ENCODE peak calls at places on chromosome 3, in six cellular contexts. One of them, this sample, is unnamed.

GRCh38 chr3:155391583-155391982 is 98.1 kb upstream of the STRIT1 start:
- DNase-seq in CD4-positive, CD25-positive, alpha-beta regulatory T cell: no peak
- DNase-seq in mammary epithelial cell: peak; percentile 75
- DNase-seq in breast epithelium: peak; percentile 62
- DNase-seq in stomach: no peak
- DNase-seq in cardiac muscle cell: no peak
- DNase-seq in this sample: no peak

GRCh38 chr3:171804618-171805389 is 5.5 kb downstream of the PLD1 start:
- DNase-seq in breast epithelium: no peak
- DNase-seq in mammary epithelial cell: no peak
- DNase-seq in CD4-positive, CD25-positive, alpha-beta regulatory T cell: no peak
- DNase-seq in stomach: no peak
- DNase-seq in cardiac muscle cell: no peak
- DNase-seq in this sample: peak; percentile 37

GRCh38 chr3:40437893-40438292 is 19.2 kb upstream of the RPL14 start:
- DNase-seq in CD4-positive, CD25-positive, alpha-beta regulatory T cell: no peak
- DNase-seq in breast epithelium: no peak
- DNase-seq in stomach: no peak
- DNase-seq in mammary epithelial cell: no peak
- DNase-seq in cardiac muscle cell: peak; percentile 28
- DNase-seq in this sample: no peak

GRCh38 chr3:39383190-39383912 is at the start of gene SLC25A38:
- DNase-seq in CD4-positive, CD25-positive, alpha-beta regulatory T cell: peak; percentile 84
- DNase-seq in cardiac muscle cell: peak; percentile 90
- DNase-seq in stomach: peak; percentile 80
- DNase-seq in mammary epithelial cell: peak; percentile 83
- DNase-seq in breast epithelium: peak; percentile 54
- DNase-seq in this sample: peak; percentile 88

GRCh38 chr3:157160652-157161480 is 919 bp upstream of the CCNL1 start:
- DNase-seq in CD4-positive, CD25-positive, alpha-beta regulatory T cell: no peak
- DNase-seq in stomach: peak; percentile 89
- DNase-seq in breast epithelium: peak; percentile 81
- DNase-seq in cardiac muscle cell: peak; percentile 78
- DNase-seq in mammary epithelial cell: peak; percentile 97
- DNase-seq in this sample: peak; percentile 96

GRCh38 chr3:184815046-184815930 is 3.3 kb downstream of the VPS8 start:
- DNase-seq in stomach: no peak
- DNase-seq in mammary epithelial cell: peak; percentile 20
- DNase-seq in breast epithelium: no peak
- DNase-seq in CD4-positive, CD25-positive, alpha-beta regulatory T cell: no peak
- DNase-seq in cardiac muscle cell: no peak
- DNase-seq in this sample: no peak

GRCh38 chr3:134373942-134374790 is at the start of gene AMOTL2:
- DNase-seq in stomach: peak; percentile 89
- DNase-seq in breast epithelium: peak; percentile 92
- DNase-seq in mammary epithelial cell: peak; percentile 94
- DNase-seq in CD4-positive, CD25-positive, alpha-beta regulatory T cell: no peak
- DNase-seq in cardiac muscle cell: peak; percentile 96
- DNase-seq in this sample: peak; percentile 77

GRCh38 chr3:76024640-76025039 is 239.3 kb upstream of the ZNF717 start:
- DNase-seq in CD4-positive, CD25-positive, alpha-beta regulatory T cell: no peak
- DNase-seq in cardiac muscle cell: peak; percentile 29
- DNase-seq in stomach: no peak
- DNase-seq in breast epithelium: no peak
- DNase-seq in mammary epithelial cell: peak; percentile 29
- DNase-seq in this sample: no peak

GRCh38 chr3:57959407-57960173 is 48.6 kb upstream of the FLNB start:
- DNase-seq in stomach: no peak
- DNase-seq in breast epithelium: no peak
- DNase-seq in CD4-positive, CD25-positive, alpha-beta regulatory T cell: no peak
- DNase-seq in mammary epithelial cell: peak; percentile 74
- DNase-seq in cardiac muscle cell: no peak
- DNase-seq in this sample: no peak

GRCh38 chr3:30256474-30256873 is 349.9 kb upstream of the TGFBR2 start:
- DNase-seq in CD4-positive, CD25-positive, alpha-beta regulatory T cell: no peak
- DNase-seq in breast epithelium: no peak
- DNase-seq in stomach: no peak
- DNase-seq in cardiac muscle cell: peak; percentile 31
- DNase-seq in mammary epithelial cell: no peak
- DNase-seq in this sample: no peak

GRCh38 chr3:131075632-131076328 is 49.1 kb downstream of the NEK11 start:
- DNase-seq in mammary epithelial cell: no peak
- DNase-seq in stomach: no peak
- DNase-seq in cardiac muscle cell: no peak
- DNase-seq in breast epithelium: no peak
- DNase-seq in CD4-positive, CD25-positive, alpha-beta regulatory T cell: no peak
- DNase-seq in this sample: no peak

GRCh38 chr3:153290278-153291015 is 128.4 kb downstream of the RAP2B start:
- DNase-seq in mammary epithelial cell: peak; percentile 29
- DNase-seq in CD4-positive, CD25-positive, alpha-beta regulatory T cell: peak; percentile 33
- DNase-seq in stomach: no peak
- DNase-seq in breast epithelium: no peak
- DNase-seq in cardiac muscle cell: no peak
- DNase-seq in this sample: no peak

GRCh38 chr3:5021571-5022092 is 42.4 kb downstream of the BHLHE40 start:
- DNase-seq in cardiac muscle cell: no peak
- DNase-seq in mammary epithelial cell: peak; percentile 92
- DNase-seq in CD4-positive, CD25-positive, alpha-beta regulatory T cell: no peak
- DNase-seq in breast epithelium: no peak
- DNase-seq in stomach: no peak
- DNase-seq in this sample: peak; percentile 34

GRCh38 chr3:114764056-114764492 is 383.0 kb downstream of the ZBTB20 start:
- DNase-seq in stomach: no peak
- DNase-seq in CD4-positive, CD25-positive, alpha-beta regulatory T cell: no peak
- DNase-seq in breast epithelium: no peak
- DNase-seq in mammary epithelial cell: no peak
- DNase-seq in cardiac muscle cell: no peak
- DNase-seq in this sample: no peak

GRCh38 chr3:107024481-107025153 is 352.6 kb upstream of the CCDC54 start:
- DNase-seq in breast epithelium: no peak
- DNase-seq in stomach: no peak
- DNase-seq in mammary epithelial cell: no peak
- DNase-seq in cardiac muscle cell: peak; percentile 4
- DNase-seq in CD4-positive, CD25-positive, alpha-beta regulatory T cell: no peak
- DNase-seq in this sample: peak; percentile 2

GRCh38 chr3:17137321-17137826 is 252.6 kb downstream of the PLCL2 start:
- DNase-seq in cardiac muscle cell: no peak
- DNase-seq in breast epithelium: no peak
- DNase-seq in mammary epithelial cell: no peak
- DNase-seq in stomach: no peak
- DNase-seq in CD4-positive, CD25-positive, alpha-beta regulatory T cell: no peak
- DNase-seq in this sample: no peak

GRCh38 chr3:18987862-18988447 is 160.4 kb upstream of the KCNH8 start:
- DNase-seq in CD4-positive, CD25-positive, alpha-beta regulatory T cell: no peak
- DNase-seq in cardiac muscle cell: no peak
- DNase-seq in stomach: peak; percentile 27
- DNase-seq in breast epithelium: no peak
- DNase-seq in mammary epithelial cell: no peak
- DNase-seq in this sample: no peak

GRCh38 chr3:36911990-36912804 is 32.7 kb downstream of the TRANK1 start:
- DNase-seq in mammary epithelial cell: peak; percentile 81
- DNase-seq in breast epithelium: no peak
- DNase-seq in cardiac muscle cell: no peak
- DNase-seq in stomach: no peak
- DNase-seq in CD4-positive, CD25-positive, alpha-beta regulatory T cell: peak; percentile 66
- DNase-seq in this sample: no peak

GRCh38 chr3:179450901-179451334 is 352 bp downstream of the GNB4 start:
- DNase-seq in breast epithelium: no peak
- DNase-seq in CD4-positive, CD25-positive, alpha-beta regulatory T cell: peak; percentile 5
- DNase-seq in mammary epithelial cell: peak; percentile 42
- DNase-seq in cardiac muscle cell: peak; percentile 48
- DNase-seq in stomach: no peak
- DNase-seq in this sample: peak; percentile 21

GRCh38 chr3:50396502-50396901 is 37.2 kb upstream of the TMEM115 start:
- DNase-seq in CD4-positive, CD25-positive, alpha-beta regulatory T cell: no peak
- DNase-seq in cardiac muscle cell: no peak
- DNase-seq in stomach: peak; percentile 27
- DNase-seq in breast epithelium: no peak
- DNase-seq in mammary epithelial cell: peak; percentile 84
- DNase-seq in this sample: no peak

GRCh38 chr3:174334111-174334510 is 525.0 kb upstream of the NAALADL2 start:
- DNase-seq in stomach: no peak
- DNase-seq in breast epithelium: no peak
- DNase-seq in cardiac muscle cell: no peak
- DNase-seq in CD4-positive, CD25-positive, alpha-beta regulatory T cell: no peak
- DNase-seq in mammary epithelial cell: no peak
- DNase-seq in this sample: no peak

GRCh38 chr3:155293518-155293917 is at the start of gene STRIT1:
- DNase-seq in CD4-positive, CD25-positive, alpha-beta regulatory T cell: no peak
- DNase-seq in breast epithelium: no peak
- DNase-seq in mammary epithelial cell: no peak
- DNase-seq in cardiac muscle cell: no peak
- DNase-seq in stomach: no peak
- DNase-seq in this sample: no peak

GRCh38 chr3:171286580-171287249 is 173.5 kb downstream of the TNIK start:
- DNase-seq in cardiac muscle cell: no peak
- DNase-seq in stomach: no peak
- DNase-seq in breast epithelium: no peak
- DNase-seq in CD4-positive, CD25-positive, alpha-beta regulatory T cell: no peak
- DNase-seq in mammary epithelial cell: peak; percentile 87
- DNase-seq in this sample: no peak

GRCh38 chr3:14166877-14167605 is 11.4 kb downstream of the XPC start:
- DNase-seq in CD4-positive, CD25-positive, alpha-beta regulatory T cell: no peak
- DNase-seq in breast epithelium: no peak
- DNase-seq in stomach: no peak
- DNase-seq in mammary epithelial cell: peak; percentile 37
- DNase-seq in cardiac muscle cell: no peak
- DNase-seq in this sample: no peak

GRCh38 chr3:158152186-158152585 is 42.3 kb downstream of the RSRC1 start:
- DNase-seq in mammary epithelial cell: peak; percentile 60
- DNase-seq in CD4-positive, CD25-positive, alpha-beta regulatory T cell: no peak
- DNase-seq in breast epithelium: no peak
- DNase-seq in cardiac muscle cell: no peak
- DNase-seq in stomach: no peak
- DNase-seq in this sample: no peak

GRCh38 chr3:7707192-7707591 is 794.4 kb upstream of the LMCD1 start:
- DNase-seq in breast epithelium: no peak
- DNase-seq in cardiac muscle cell: no peak
- DNase-seq in stomach: no peak
- DNase-seq in CD4-positive, CD25-positive, alpha-beta regulatory T cell: no peak
- DNase-seq in mammary epithelial cell: no peak
- DNase-seq in this sample: no peak

GRCh38 chr3:83890039-83890762 is 1068.6 kb upstream of the CADM2 start:
- DNase-seq in stomach: no peak
- DNase-seq in cardiac muscle cell: no peak
- DNase-seq in CD4-positive, CD25-positive, alpha-beta regulatory T cell: no peak
- DNase-seq in breast epithelium: no peak
- DNase-seq in mammary epithelial cell: peak; percentile 19
- DNase-seq in this sample: no peak

GRCh38 chr3:104460477-104461406 is 906.0 kb upstream of the ALCAM start:
- DNase-seq in breast epithelium: no peak
- DNase-seq in stomach: no peak
- DNase-seq in CD4-positive, CD25-positive, alpha-beta regulatory T cell: no peak
- DNase-seq in cardiac muscle cell: peak; percentile 64
- DNase-seq in mammary epithelial cell: peak; percentile 10
- DNase-seq in this sample: no peak

GRCh38 chr3:81440666-81441065 is 320.8 kb downstream of the GBE1 start:
- DNase-seq in mammary epithelial cell: no peak
- DNase-seq in CD4-positive, CD25-positive, alpha-beta regulatory T cell: no peak
- DNase-seq in breast epithelium: no peak
- DNase-seq in cardiac muscle cell: no peak
- DNase-seq in stomach: no peak
- DNase-seq in this sample: no peak

GRCh38 chr3:64223809-64224570 is 1.3 kb downstream of the PRICKLE2 start:
- DNase-seq in CD4-positive, CD25-positive, alpha-beta regulatory T cell: no peak
- DNase-seq in stomach: no peak
- DNase-seq in breast epithelium: no peak
- DNase-seq in mammary epithelial cell: no peak
- DNase-seq in cardiac muscle cell: no peak
- DNase-seq in this sample: no peak
- H3K4me1 ChIP-seq in CD4-positive, CD25-positive, alpha-beta regulatory T cell: no peaks in the 10 kb centered on the region
- H3K4me1 ChIP-seq in stomach: peaks cover 36% of the 10 kb centered on the region
- H3K4me1 ChIP-seq in breast epithelium: peaks cover 7% of the 10 kb centered on the region
- H3K4me1 ChIP-seq in mammary epithelial cell: peaks cover 32% of the 10 kb centered on the region
- H3K4me1 ChIP-seq in cardiac muscle cell: peaks cover 8% of the 10 kb centered on the region
- H3K4me1 ChIP-seq in this sample: no peaks in the 10 kb centered on the region

GRCh38 chr3:10970306-10970979 is 22.1 kb upstream of the SLC6A1 start:
- DNase-seq in mammary epithelial cell: no peak
- DNase-seq in breast epithelium: no peak
- DNase-seq in CD4-positive, CD25-positive, alpha-beta regulatory T cell: no peak
- DNase-seq in stomach: no peak
- DNase-seq in cardiac muscle cell: no peak
- DNase-seq in this sample: no peak
- H3K36me3 ChIP-seq in mammary epithelial cell: no peaks in the 10 kb centered on the region
- H3K36me3 ChIP-seq in breast epithelium: no peaks in the 10 kb centered on the region
- H3K36me3 ChIP-seq in CD4-positive, CD25-positive, alpha-beta regulatory T cell: no peaks in the 10 kb centered on the region
- H3K36me3 ChIP-seq in stomach: no peaks in the 10 kb centered on the region
- H3K36me3 ChIP-seq in cardiac muscle cell: no peaks in the 10 kb centered on the region
- H3K36me3 ChIP-seq in this sample: no peaks in the 10 kb centered on the region

DNA sequence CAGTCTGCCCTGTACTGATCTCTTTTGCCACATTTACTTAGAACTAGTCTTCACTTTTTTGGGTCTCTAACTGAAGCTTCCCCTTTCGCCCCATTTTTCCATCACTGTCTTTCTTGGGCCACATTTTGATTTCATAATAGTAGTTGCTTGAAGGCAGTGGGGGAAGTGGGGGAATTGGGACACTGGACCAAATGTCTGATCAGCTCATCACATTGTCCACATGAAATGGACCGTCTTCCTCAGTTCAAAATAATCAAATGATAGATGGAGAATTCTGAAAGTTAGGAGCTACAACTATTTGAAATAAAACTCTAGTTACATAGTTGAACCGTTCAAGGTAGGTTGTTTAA is 747 bp downstream of the PDCD6IP start:
- DNase-seq in stomach: no peak
- DNase-seq in CD4-positive, CD25-positive, alpha-beta regulatory T cell: no peak
- DNase-seq in mammary epithelial cell: no peak
- DNase-seq in breast epithelium: no peak
- DNase-seq in cardiac muscle cell: no peak
- DNase-seq in this sample: no peak
- H3K4me1 ChIP-seq in stomach: peaks cover 46% of the 10 kb centered on the region
- H3K4me1 ChIP-seq in CD4-positive, CD25-positive, alpha-beta regulatory T cell: peaks cover 39% of the 10 kb centered on the region
- H3K4me1 ChIP-seq in mammary epithelial cell: peaks cover 26% of the 10 kb centered on the region
- H3K4me1 ChIP-seq in breast epithelium: no peaks in the 10 kb centered on the region
- H3K4me1 ChIP-seq in cardiac muscle cell: peaks cover 17% of the 10 kb centered on the region
- H3K4me1 ChIP-seq in this sample: peaks cover 38% of the 10 kb centered on the region

GRCh38 chr3:54962200-54962599 is 34.3 kb upstream of the LRTM1 start:
- DNase-seq in breast epithelium: no peak
- DNase-seq in stomach: no peak
- DNase-seq in mammary epithelial cell: peak; percentile 25
- DNase-seq in cardiac muscle cell: no peak
- DNase-seq in CD4-positive, CD25-positive, alpha-beta regulatory T cell: no peak
- DNase-seq in this sample: no peak
- H3K36me3 ChIP-seq in breast epithelium: no peaks in the 10 kb centered on the region
- H3K36me3 ChIP-seq in stomach: no peaks in the 10 kb centered on the region
- H3K36me3 ChIP-seq in mammary epithelial cell: no peaks in the 10 kb centered on the region
- H3K36me3 ChIP-seq in cardiac muscle cell: no peaks in the 10 kb centered on the region
- H3K36me3 ChIP-seq in CD4-positive, CD25-positive, alpha-beta regulatory T cell: no peaks in the 10 kb centered on the region
- H3K36me3 ChIP-seq in this sample: no peaks in the 10 kb centered on the region